ENCODE peak calls at places on chromosomes 7 and 10, in ten cellular contexts. J, K, E, R, H, L, Z, A, M and X are unnamed samples.

GRCh38 chr10:43667317-43667731 is 18.6 kb upstream of the ZNF32 start:
- DNase-seq in J (no peak), K (peak), E (no peak), R (no peak), H (no peak), L (no peak), Z (peak), A (no peak), M (peak), X (no peak)

GRCh38 chr7:47638679-47639306 is 56.9 kb upstream of the TNS3 start:
- DNase-seq in J (no peak), K (peak), E (peak), R (peak), H (peak), L (no peak), Z (no peak), A (peak), M (peak), X (no peak)

GRCh38 chr7:27128776-27129728 is 1.5 kb downstream of the HOXA4 start:
- DNase-seq in J (no peak), K (no peak), E (no peak), R (no peak), H (no peak), L (no peak), Z (no peak), A (no peak), M (no peak), X (no peak)

GRCh38 chr7:30406664-30407425 is 71.7 kb downstream of the NOD1 start:
- DNase-seq in J (no peak), K (no peak), E (no peak), R (no peak), H (no peak), L (no peak), Z (no peak), A (no peak), M (no peak), X (no peak)

GRCh38 chr10:17181751-17182150 is 19.7 kb downstream of the TRDMT1 start:
- DNase-seq in J (no peak), K (no peak), E (no peak), R (no peak), H (no peak), L (no peak), Z (peak), A (no peak), M (no peak), X (no peak)

GRCh38 chr7:66522518-66522917 is 106.2 kb upstream of the KCTD7 start:
- DNase-seq in J (peak), K (no peak), E (no peak), R (peak), H (no peak), L (no peak), Z (no peak), A (no peak), M (no peak), X (no peak)

GRCh38 chr10:127293640-127294039 is 97.2 kb upstream of the INSYN2A start:
- DNase-seq in J (no peak), K (no peak), E (no peak), R (no peak), H (no peak), L (no peak), Z (no peak), A (no peak), M (no peak), X (no peak)

GRCh38 chr7:142790565-142790964 is 19.8 kb downstream of the PRSS2 start:
- DNase-seq in J (no peak), K (no peak), E (no peak), R (no peak), H (no peak), L (no peak), Z (peak), A (no peak), M (no peak), X (no peak)

GRCh38 chr7:158000160-158000559 is 587.5 kb downstream of the PTPRN2 start:
- DNase-seq in J (no peak), K (no peak), E (no peak), R (no peak), H (no peak), L (peak), Z (no peak), A (no peak), M (no peak), X (no peak)

GRCh38 chr7:133560900-133561299 is 308.0 kb downstream of the EXOC4 start:
- DNase-seq in J (no peak), K (no peak), E (no peak), R (no peak), H (no peak), L (no peak), Z (no peak), A (no peak), M (no peak), X (no peak)

GRCh38 chr7:126286317-126286716 is 966.4 kb downstream of the GRM8 start:
- DNase-seq in J (no peak), K (no peak), E (no peak), R (no peak), H (no peak), L (no peak), Z (no peak), A (no peak), M (no peak), X (no peak)

GRCh38 chr10:2928219-2928840 is 139.0 kb upstream of the PFKP start:
- DNase-seq in J (no peak), K (peak), E (peak), R (peak), H (peak), L (peak), Z (peak), A (peak), M (peak), X (peak)

GRCh38 chr10:29356931-29357330 is 68.1 kb downstream of the LYZL1 start:
- DNase-seq in J (no peak), K (no peak), E (no peak), R (no peak), H (no peak), L (no peak), Z (no peak), A (no peak), M (no peak), X (no peak)

GRCh38 chr7:158617737-158618128 is 30.1 kb upstream of the PTPRN2 start:
- DNase-seq in J (no peak), K (no peak), E (no peak), R (peak), H (peak), L (no peak), Z (peak), A (no peak), M (peak), X (no peak)

GRCh38 chr7:74097937-74098614 is 14.5 kb downstream of the LIMK1 start:
- DNase-seq in J (no peak), K (peak), E (peak), R (peak), H (no peak), L (no peak), Z (no peak), A (no peak), M (peak), X (peak)

GRCh38 chr7:149002604-149003003 is 25.7 kb downstream of the PDIA4 start:
- DNase-seq in J (peak), K (no peak), E (no peak), R (no peak), H (no peak), L (no peak), Z (no peak), A (no peak), M (no peak), X (no peak)

GRCh38 chr7:81583882-81584533 is 185.8 kb downstream of the HGF start:
- DNase-seq in J (no peak), K (no peak), E (no peak), R (no peak), H (no peak), L (no peak), Z (no peak), A (no peak), M (no peak), X (no peak)

GRCh38 chr7:43484678-43485355 is 98.1 kb upstream of the STK17A start:
- DNase-seq in J (no peak), K (no peak), E (no peak), R (no peak), H (no peak), L (no peak), Z (peak), A (no peak), M (no peak), X (no peak)

DNA sequence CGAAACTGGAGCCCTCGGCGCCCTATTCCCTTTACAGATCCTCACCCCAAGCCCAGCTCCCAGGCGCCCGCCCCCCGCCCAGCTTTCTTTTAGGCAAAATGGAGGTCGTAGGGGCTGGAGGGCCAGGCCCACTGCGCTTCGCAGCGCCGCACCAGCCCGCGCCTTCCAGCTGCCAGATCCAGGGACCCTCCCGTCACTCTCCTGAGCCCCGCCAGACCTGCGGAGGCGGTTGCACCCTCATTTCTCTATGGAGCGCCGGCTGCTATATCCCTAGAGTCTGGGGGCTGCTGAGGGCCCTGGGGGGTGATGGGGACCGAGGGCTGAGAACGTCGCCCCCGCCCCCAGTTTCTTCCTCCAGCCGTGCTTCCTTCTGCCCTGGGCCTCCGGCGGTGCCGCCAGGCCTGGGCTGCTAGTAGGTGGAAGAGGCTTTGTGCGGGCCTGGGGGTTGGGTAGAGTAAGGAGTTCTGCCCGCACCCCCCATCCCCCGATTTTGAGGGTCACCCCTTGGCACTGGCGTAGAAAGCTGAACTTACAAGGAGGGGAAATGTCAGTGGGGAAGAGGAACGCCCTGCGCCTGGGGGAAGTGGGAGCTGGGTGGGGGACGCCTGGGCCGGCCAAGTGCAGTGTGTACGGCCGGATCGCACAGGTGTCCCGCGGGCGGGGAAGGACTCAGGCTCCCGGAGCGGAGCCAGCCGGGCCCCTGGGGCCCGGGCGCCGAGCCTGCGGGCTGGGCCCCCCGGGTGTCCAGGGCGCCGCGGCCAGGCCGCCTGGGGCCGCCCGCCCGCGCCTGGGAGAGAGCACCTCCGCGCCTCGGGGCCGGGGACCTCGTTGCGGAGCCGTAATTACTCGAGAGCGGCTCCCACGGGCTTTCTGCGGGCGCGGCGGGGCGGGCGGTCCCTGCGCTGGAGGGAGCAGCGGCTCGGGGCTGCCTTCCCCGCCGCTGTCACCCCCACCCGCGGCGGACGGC is 1.2 kb downstream of the GNB2 start:
- DNase-seq in J (peak), K (peak), E (peak), R (no peak), H (no peak), L (no peak), Z (peak), A (no peak), M (no peak), X (no peak)
- TF ChIP-seq POLR2A in J (no peak), K (no peak), E (no peak), R (no peak), H (no peak), L (no peak), Z (no peak), A (no peak), M (no peak), X (no peak)

GRCh38 chr10:15346440-15347141 is 24.5 kb downstream of the FAM171A1 start:
- DNase-seq in J (no peak), K (peak), E (no peak), R (no peak), H (no peak), L (no peak), Z (no peak), A (no peak), M (peak), X (no peak)

GRCh38 chr10:15342970-15343369 is 28.1 kb downstream of the FAM171A1 start:
- DNase-seq in J (no peak), K (no peak), E (no peak), R (no peak), H (no peak), L (no peak), Z (no peak), A (no peak), M (no peak), X (no peak)

GRCh38 chr10:15344256-15344875 is 26.7 kb downstream of the FAM171A1 start:
- DNase-seq in J (no peak), K (no peak), E (no peak), R (no peak), H (no peak), L (no peak), Z (no peak), A (no peak), M (no peak), X (no peak)

GRCh38 chr10:15345450-15345849 is 25.6 kb downstream of the FAM171A1 start:
- DNase-seq in J (no peak), K (no peak), E (no peak), R (no peak), H (no peak), L (no peak), Z (no peak), A (no peak), M (no peak), X (no peak)

DNA sequence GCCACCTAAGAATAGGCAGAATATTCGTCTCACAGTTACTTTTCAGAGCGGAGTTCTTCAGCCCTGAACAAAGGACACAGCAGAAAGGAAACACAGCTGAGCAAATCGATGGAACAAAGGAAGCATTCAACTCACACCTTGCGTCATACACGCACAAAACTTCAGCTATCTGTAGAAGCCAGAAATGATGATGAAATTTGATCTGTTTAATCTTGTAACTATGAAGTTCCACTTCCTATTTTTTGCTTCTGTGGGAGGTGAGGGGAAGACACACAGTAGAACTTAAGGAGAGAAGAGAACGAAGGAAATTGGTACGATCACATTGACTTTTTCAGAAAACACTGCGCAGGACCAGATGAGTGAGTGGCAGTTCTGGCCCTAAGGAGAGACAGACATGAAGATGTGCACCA is 26.2 kb downstream of the FAM171A1 start:
- DNase-seq in J (no peak), K (no peak), E (no peak), R (peak), H (peak), L (no peak), Z (peak), A (no peak), M (peak), X (no peak)
- TF ChIP-seq POLR2A in J (no peak), K (no peak), E (no peak), R (no peak), H (no peak), L (no peak), Z (no peak), A (no peak), M (no peak), X (no peak)

GRCh38 chr7:107920048-107920772 is 29.2 kb downstream of the DLD start:
- DNase-seq in J (no peak), K (no peak), E (no peak), R (no peak), H (no peak), L (no peak), Z (no peak), A (no peak), M (peak), X (no peak)
- TF ChIP-seq POLR2A in J (no peak), K (no peak), E (no peak), R (no peak), H (no peak), L (no peak), Z (no peak), A (no peak), M (no peak), X (no peak)

GRCh38 chr10:89269822-89270483 is 18.4 kb upstream of the LIPA start:
- DNase-seq in J (no peak), K (no peak), E (no peak), R (no peak), H (no peak), L (no peak), Z (no peak), A (no peak), M (no peak), X (no peak)
- TF ChIP-seq POLR2A in J (no peak), K (no peak), E (no peak), R (no peak), H (no peak), L (no peak), Z (no peak), A (no peak), M (no peak), X (no peak)

GRCh38 chr10:97644961-97645360 is 4.5 kb downstream of the PI4K2A start:
- DNase-seq in J (no peak), K (no peak), E (no peak), R (no peak), H (no peak), L (no peak), Z (no peak), A (no peak), M (no peak), X (no peak)

GRCh38 chr10:97640868-97641811 is 669 bp downstream of the PI4K2A start:
- DNase-seq in J (peak), K (peak), E (peak), R (peak), H (no peak), L (no peak), Z (peak), A (no peak), M (peak), X (peak)

GRCh38 chr10:97643586-97643985 is 3.1 kb downstream of the PI4K2A start:
- DNase-seq in J (no peak), K (no peak), E (no peak), R (no peak), H (no peak), L (no peak), Z (no peak), A (no peak), M (no peak), X (no peak)

GRCh38 chr10:97635577-97635976 is 2.3 kb upstream of the MORN4 start:
- DNase-seq in J (no peak), K (no peak), E (no peak), R (no peak), H (no peak), L (no peak), Z (no peak), A (no peak), M (no peak), X (no peak)

DNA sequence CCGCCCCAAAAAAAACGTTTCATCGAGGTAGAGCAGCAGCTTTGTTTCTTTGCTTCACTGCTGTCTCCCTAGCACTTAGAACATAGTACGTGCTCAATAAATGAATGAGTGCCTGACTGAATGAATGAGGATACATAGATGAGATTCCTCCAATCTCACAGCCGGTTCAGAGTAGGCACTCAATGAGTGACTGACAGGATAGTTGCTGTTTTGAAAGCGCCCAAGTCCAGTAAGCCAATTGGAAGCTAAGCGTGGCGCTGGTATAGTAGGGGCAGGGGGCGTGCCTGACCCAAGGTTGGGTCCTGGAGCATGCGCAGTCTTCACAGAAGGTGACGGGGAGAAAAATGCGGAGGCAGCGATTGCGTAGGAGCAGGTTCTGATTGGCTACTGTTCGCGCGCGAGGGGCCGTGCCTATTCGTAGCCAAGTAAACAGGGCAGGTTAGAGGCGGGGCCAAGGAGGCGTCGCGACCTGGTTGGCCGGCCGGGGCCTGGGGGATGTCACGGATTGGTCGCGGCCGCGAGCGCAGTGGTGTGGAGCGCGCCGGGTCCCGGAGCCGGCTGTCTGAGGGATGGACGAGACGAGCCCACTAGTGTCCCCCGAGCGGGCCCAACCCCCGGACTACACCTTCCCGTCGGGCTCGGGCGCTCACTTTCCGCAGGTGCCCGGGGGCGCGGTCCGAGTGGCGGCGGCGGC is at the start of gene PI4K2A:
- DNase-seq in J (peak), K (peak), E (peak), R (peak), H (peak), L (peak), Z (peak), A (peak), M (peak), X (peak)
- TF ChIP-seq POLR2A in J (no peak), K (peak), E (peak), R (peak), H (peak), L (no peak), Z (peak), A (no peak), M (peak), X (peak)